ENCODE peak calls at places on chromosomes 6 and 20, in ten cellular contexts. B, C, P, T, A, Y, J, I, S and D are unnamed samples. For H3K4me1, the result is how much of the 10 kb centered on the place peaks cover.

GRCh38 chr6:33963351-33963750 is 159.5 kb upstream of the MLN start:
- DNase-seq in B (no peak), C (peak), A (no peak), S (no peak), J (no peak), Y (no peak), I (no peak), P (peak), T (no peak), D (no peak)

GRCh38 chr6:72968704-72969103 is 256.6 kb downstream of the KHDC1L start:
- DNase-seq in T (no peak), I (no peak), B (no peak), Y (no peak), S (peak), P (no peak), A (peak), C (no peak), J (peak), D (no peak)

GRCh38 chr20:62652051-62652893 is 10.0 kb downstream of the SLCO4A1 start:
- DNase-seq in Y (peak), T (peak), I (peak), C (peak), A (peak), J (peak), S (peak), P (peak), B (peak), D (peak)

GRCh38 chr6:82878812-82879211 is 186.8 kb downstream of the UBE3D start:
- DNase-seq in P (no peak), Y (no peak), T (no peak), S (no peak), C (no peak), J (no peak), A (peak), B (no peak), I (no peak), D (no peak)

GRCh38 chr20:51796332-51796731 is 6.0 kb downstream of the SALL4 start:
- DNase-seq in C (no peak), I (no peak), J (no peak), A (no peak), B (no peak), P (no peak), T (no peak), S (no peak), Y (no peak), D (peak)

GRCh38 chr6:75952132-75952531 is 120.3 kb downstream of the IMPG1 start:
- DNase-seq in B (no peak), P (no peak), Y (no peak), T (no peak), I (no peak), J (no peak), C (no peak), A (no peak), S (no peak), D (no peak)

GRCh38 chr6:9646346-9647042 is 768.4 kb downstream of the TFAP2A start:
- DNase-seq in A (peak), Y (no peak), C (no peak), T (no peak), P (no peak), J (no peak), S (no peak), I (no peak), B (peak), D (no peak)

GRCh38 chr6:157091243-157091642 is 232.1 kb downstream of the TMEM242 start:
- DNase-seq in Y (no peak), J (no peak), S (no peak), P (no peak), T (no peak), C (no peak), B (no peak), A (no peak), I (no peak), D (no peak)

GRCh38 chr20:64228751-64229518 is 26.6 kb upstream of the PCMTD2 start:
- DNase-seq in T (no peak), Y (no peak), P (no peak), A (no peak), J (no peak), S (no peak), I (no peak), C (no peak), B (no peak), D (no peak)

GRCh38 chr20:47464380-47465101 is 37.1 kb upstream of the NCOA3 start:
- DNase-seq in S (peak), C (peak), P (no peak), T (peak), A (peak), Y (peak), B (peak), I (no peak), J (peak), D (peak)

GRCh38 chr20:1505871-1506270 is 14.7 kb upstream of the SIRPB2 start:
- DNase-seq in A (no peak), S (no peak), P (no peak), C (no peak), J (no peak), Y (no peak), B (no peak), I (no peak), T (no peak), D (no peak)

GRCh38 chr6:42112351-42112750 is 30.1 kb downstream of the C6orf132 start:
- DNase-seq in I (no peak), P (no peak), J (no peak), Y (no peak), T (no peak), C (no peak), A (no peak), S (no peak), B (no peak), D (no peak)

GRCh38 chr6:140537834-140538680 is 1163.6 kb upstream of the CITED2 start:
- DNase-seq in P (peak), S (peak), Y (no peak), B (no peak), A (peak), J (no peak), I (no peak), C (no peak), T (no peak), D (peak)

GRCh38 chr6:146893690-146894089 is 294.9 kb downstream of the ADGB start:
- DNase-seq in B (no peak), Y (no peak), J (no peak), P (no peak), C (no peak), I (no peak), T (no peak), S (no peak), A (no peak), D (no peak)

GRCh38 chr6:13429406-13429753 is 58.0 kb downstream of the GFOD1 start:
- DNase-seq in I (no peak), B (no peak), P (no peak), A (no peak), C (no peak), J (no peak), Y (no peak), S (no peak), T (no peak), D (no peak)

GRCh38 chr6:13427838-13428527 is 59.4 kb downstream of the GFOD1 start:
- DNase-seq in Y (peak), C (no peak), A (no peak), T (no peak), J (no peak), P (no peak), S (no peak), I (peak), B (no peak), D (peak)

GRCh38 chr6:13427346-13427745 is 60.1 kb downstream of the GFOD1 start:
- DNase-seq in I (no peak), B (no peak), A (no peak), Y (no peak), S (no peak), J (no peak), C (no peak), P (no peak), T (no peak), D (peak)

GRCh38 chr6:13431059-13431656 is 56.2 kb downstream of the GFOD1 start:
- DNase-seq in S (no peak), P (no peak), J (no peak), I (no peak), B (no peak), C (no peak), T (no peak), Y (no peak), A (no peak), D (no peak)

GRCh38 chr6:13428528-13429405 is 58.6 kb downstream of the GFOD1 start:
- DNase-seq in J (no peak), B (no peak), P (no peak), T (no peak), I (no peak), A (no peak), S (no peak), C (no peak), Y (no peak), D (no peak)
- H3K27ac ChIP-seq in J (no peak), B (no peak), P (no peak), T (peak), I (peak), A (no peak), S (no peak), C (no peak), Y (peak), D (no peak)

DNA sequence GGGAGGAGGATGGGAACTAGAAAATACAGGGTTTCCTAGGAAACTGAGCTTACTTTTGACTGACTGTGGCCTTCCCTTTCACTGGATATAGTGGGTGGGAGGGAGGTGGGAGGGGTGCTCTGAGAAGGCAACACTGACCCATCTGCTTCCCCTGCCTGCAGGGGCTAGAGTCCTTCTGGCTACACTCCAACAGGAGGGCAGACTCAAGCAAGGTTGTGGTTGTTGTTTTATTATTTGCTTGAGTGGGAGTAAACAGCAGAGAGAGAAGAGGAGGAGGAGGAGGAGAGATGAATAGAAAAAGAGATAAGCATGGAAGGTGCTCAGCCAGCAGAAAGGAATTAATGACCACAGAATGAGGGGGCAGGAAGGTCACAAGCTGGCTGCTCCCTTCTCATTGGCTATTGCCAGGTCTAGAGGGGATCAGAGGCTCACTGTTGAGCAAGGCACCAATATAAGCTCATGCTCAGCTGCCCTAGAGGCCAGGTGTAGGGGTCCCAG is 84.4 kb downstream of the FYN start:
- DNase-seq in C (no peak), A (no peak), Y (no peak), S (no peak), I (no peak), P (no peak), B (no peak), J (no peak), T (no peak), D (no peak)
- H3K4me1 ChIP-seq in C (under half), A (under half), Y (under half), S (under half), I (under half), P (under half), B (under half), J (under half), T (under half), D (under half)

DNA sequence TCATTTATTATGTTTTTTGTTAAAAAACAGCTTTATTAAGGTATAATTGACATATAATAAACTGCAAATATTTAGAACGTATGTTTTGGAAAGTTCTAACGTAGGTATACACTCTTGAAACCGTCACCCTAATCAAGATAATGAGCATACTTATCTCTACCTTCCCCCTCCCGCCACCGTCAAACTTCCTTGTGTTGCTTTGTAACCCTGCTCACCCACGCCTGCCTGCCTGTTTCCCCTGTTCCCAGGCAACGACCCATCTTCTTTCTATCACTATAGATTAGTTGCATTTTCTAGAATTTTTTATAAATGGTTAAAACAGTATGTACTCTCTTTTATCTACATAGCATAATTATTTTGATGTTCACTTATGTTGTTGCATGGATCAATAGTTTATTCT is 33.5 kb upstream of the GCLC start:
- DNase-seq in Y (no peak), I (no peak), B (no peak), J (no peak), S (no peak), C (no peak), A (no peak), T (no peak), P (no peak), D (no peak)
- TF ChIP-seq POLR2A in Y (no peak), I (no peak), B (no peak), J (no peak), S (no peak), C (no peak), A (no peak), T (no peak), P (no peak), D (no peak)

GRCh38 chr20:59942245-59942644 is 2.1 kb downstream of the FAM217B start:
- DNase-seq in S (no peak), Y (no peak), I (no peak), T (no peak), P (no peak), J (no peak), A (no peak), C (no peak), B (no peak), D (no peak)
- H3K27ac ChIP-seq in S (no peak), Y (peak), I (no peak), T (peak), P (no peak), J (no peak), A (no peak), C (no peak), B (no peak), D (no peak)

GRCh38 chr6:158290659-158291058 is 21.6 kb upstream of the TULP4 start:
- DNase-seq in P (no peak), S (no peak), I (peak), C (no peak), J (no peak), T (no peak), B (no peak), A (no peak), Y (peak), D (peak)
- H3K4me1 ChIP-seq in P (under half), S (under half), I (under half), C (under half), J (under half), T (under half), B (under half), A (under half), Y (under half), D (under half)

GRCh38 chr6:168371185-168371584 is 51.6 kb upstream of the DACT2 start:
- DNase-seq in J (no peak), T (no peak), A (no peak), C (no peak), I (no peak), P (no peak), S (no peak), Y (no peak), B (no peak), D (no peak)
- TF ChIP-seq POLR2A in J (no peak), T (no peak), A (no peak), C (no peak), I (no peak), P (no peak), S (no peak), Y (no peak), B (no peak), D (no peak)

DNA sequence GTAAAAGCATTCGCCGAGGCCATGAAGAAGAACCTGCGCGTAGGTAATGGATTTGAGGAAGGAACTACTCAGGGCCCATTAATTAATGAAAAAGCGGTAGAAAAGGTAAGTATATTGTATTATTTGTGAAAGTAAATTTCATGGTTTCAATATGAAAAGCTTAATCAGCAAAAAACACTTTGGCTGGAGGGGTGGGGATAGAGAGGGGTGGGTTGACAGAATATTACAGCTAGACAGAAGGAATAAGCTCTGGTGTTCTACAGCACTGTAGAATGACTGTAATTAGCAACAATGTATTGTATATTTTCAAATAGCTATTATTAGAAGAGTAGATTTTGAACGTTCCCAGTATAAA is 28.0 kb downstream of the ALDH5A1 start:
- DNase-seq in P (no peak), J (no peak), T (no peak), I (no peak), C (no peak), Y (no peak), A (no peak), S (no peak), B (no peak), D (no peak)
- H3K27ac ChIP-seq in P (no peak), J (no peak), T (no peak), I (peak), C (no peak), Y (no peak), A (no peak), S (no peak), B (no peak), D (peak)